ENCODE peak calls at places on chromosomes 3 and 15, in seven cellular contexts. N is effector CD4-positive, alpha-beta T cell; A is hippocampal formation; B is dermis microvascular lymphatic vessel endothelial cell; X is HL-60; R is IMR-90; Y is endodermal cell. I is an unnamed sample.

GRCh38 chr3:24242012-24242698 is 252.5 kb downstream of the THRB start:
- DNase-seq in Y (no peak), A (peak; percentile 23), X (no peak), R (peak; percentile 45), B (peak; percentile 96), N (no peak), I (no peak)

GRCh38 chr15:70526221-70526973 is 237.0 kb downstream of the UACA start:
- DNase-seq in X (no peak), Y (peak; percentile 34), R (peak; percentile 31), B (peak; percentile 7), N (no peak), A (no peak), I (peak; percentile 55)

GRCh38 chr3:189945935-189946709 is 174.6 kb downstream of the P3H2 start:
- DNase-seq in A (no peak), N (no peak), X (no peak), R (no peak), B (no peak), Y (no peak), I (no peak)

GRCh38 chr15:74653426-74654082 is 37.9 kb downstream of the CLK3 start:
- DNase-seq in N (no peak), X (no peak), R (peak; percentile 59), A (no peak), B (peak; percentile 50), Y (no peak), I (no peak)

GRCh38 chr15:58773024-58773423 is 1.9 kb downstream of the MINDY2 start:
- DNase-seq in A (no peak), Y (no peak), X (no peak), N (no peak), R (no peak), B (no peak), I (no peak)

GRCh38 chr3:64238971-64239667 is 13.9 kb upstream of the PRICKLE2 start:
- DNase-seq in R (peak; percentile 97), B (peak; percentile 44), Y (peak; percentile 96), A (no peak), X (no peak), N (no peak), I (no peak)

GRCh38 chr3:195746751-195747150 is 26.0 kb downstream of the MUC20 start:
- DNase-seq in B (no peak), X (no peak), R (no peak), Y (no peak), N (no peak), A (no peak), I (no peak)

GRCh38 chr3:119628390-119628789 is 30.7 kb downstream of the PLA1A start:
- DNase-seq in R (no peak), X (peak; percentile 72), Y (no peak), N (no peak), B (no peak), A (no peak), I (no peak)

GRCh38 chr3:141471160-141471559 is 15.7 kb upstream of the RASA2 start:
- DNase-seq in R (peak; percentile 88), B (no peak), X (peak; percentile 44), Y (no peak), A (no peak), N (no peak), I (no peak)

GRCh38 chr3:48018841-48019240 is 2.6 kb upstream of the MAP4 start:
- DNase-seq in A (no peak), N (no peak), R (peak; percentile 81), Y (no peak), X (no peak), B (peak; percentile 20), I (no peak)

GRCh38 chr3:10816019-10816862 is at the start of gene SLC6A11:
- DNase-seq in X (no peak), N (no peak), B (no peak), Y (peak; percentile 84), R (no peak), A (peak; percentile 5), I (peak; percentile 81)